ENCODE peak calls at places on chromosomes 7 and 10, in five cellular contexts. R is endodermal cell, O is heart right ventricle, N is suprapubic skin, U is K562. W is an unnamed sample.

GRCh38 chr10:48215148-48215982 is 59.1 kb downstream of the FRMPD2 start:
- DNase-seq in U (peak; percentile 79), O (no peak), N (no peak), R (peak; percentile 90), W (peak; percentile 59)

GRCh38 chr7:50832744-50833143 is 50.0 kb upstream of the GRB10 start:
- DNase-seq in O (no peak), R (no peak), N (no peak), U (no peak), W (peak; percentile 57)

GRCh38 chr10:44233561-44234470 is 151.1 kb downstream of the CXCL12 start:
- DNase-seq in U (peak; percentile 35), R (peak; percentile 95), N (no peak), O (peak; percentile 41), W (no peak)

GRCh38 chr7:5222861-5223411 is 32.9 kb downstream of the WIPI2 start:
- DNase-seq in N (no peak), R (no peak), U (no peak), O (no peak), W (no peak)

GRCh38 chr7:2736411-2736914 is 48.5 kb downstream of the AMZ1 start:
- DNase-seq in N (no peak), R (no peak), O (no peak), U (no peak), W (no peak)

GRCh38 chr7:101186839-101187448 is 6.9 kb upstream of the NAT16 start:
- DNase-seq in N (no peak), O (no peak), R (no peak), U (no peak), W (no peak)

GRCh38 chr10:59047180-59047579 is 129.3 kb upstream of the PHYHIPL start:
- DNase-seq in U (no peak), R (no peak), N (no peak), O (no peak), W (no peak)

GRCh38 chr7:3154881-3155494 is 111.3 kb upstream of the CARD11 start:
- DNase-seq in O (no peak), N (no peak), U (peak; percentile 53), R (peak; percentile 78), W (peak; percentile 42)

GRCh38 chr10:42874713-42875387 is 92.3 kb downstream of the BMS1 start:
- DNase-seq in N (no peak), O (no peak), R (peak; percentile 35), U (no peak), W (no peak)

GRCh38 chr10:42876476-42876875 is 93.9 kb downstream of the BMS1 start:
- DNase-seq in N (no peak), U (no peak), O (no peak), R (peak; percentile 24), W (no peak)

GRCh38 chr10:42875388-42875755 is 92.8 kb downstream of the BMS1 start:
- DNase-seq in U (no peak), R (no peak), O (no peak), N (no peak), W (no peak)

GRCh38 chr10:42876945-42877344 is 94.3 kb downstream of the BMS1 start:
- DNase-seq in O (no peak), N (no peak), U (no peak), R (peak; percentile 28), W (no peak)

DNA sequence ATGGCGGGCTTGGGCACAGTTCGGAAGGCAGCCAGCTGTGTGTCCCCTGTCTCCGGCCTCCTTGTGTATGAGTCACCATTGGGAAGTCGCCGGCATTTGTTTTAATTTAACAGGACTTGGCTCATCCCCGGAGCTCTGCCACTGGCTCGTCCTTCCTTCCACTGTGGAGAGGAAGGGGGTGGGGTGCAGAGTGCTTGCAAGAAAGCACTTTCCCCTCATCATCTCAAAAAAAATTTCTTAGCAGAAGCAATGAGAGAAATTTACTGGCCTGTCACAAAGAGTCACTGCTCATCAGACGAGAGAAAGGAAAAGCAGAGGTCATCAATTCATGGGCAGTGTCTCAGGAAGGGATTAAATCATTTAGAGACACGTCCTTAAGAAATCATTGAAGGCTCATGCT is 93.2 kb downstream of the BMS1 start:
- DNase-seq in O (no peak), R (peak; percentile 55), N (no peak), U (no peak), W (no peak)
- TF ChIP-seq CTCF in O (no peak), R (no peak), N (no peak), U (no peak), W (no peak)

DNA sequence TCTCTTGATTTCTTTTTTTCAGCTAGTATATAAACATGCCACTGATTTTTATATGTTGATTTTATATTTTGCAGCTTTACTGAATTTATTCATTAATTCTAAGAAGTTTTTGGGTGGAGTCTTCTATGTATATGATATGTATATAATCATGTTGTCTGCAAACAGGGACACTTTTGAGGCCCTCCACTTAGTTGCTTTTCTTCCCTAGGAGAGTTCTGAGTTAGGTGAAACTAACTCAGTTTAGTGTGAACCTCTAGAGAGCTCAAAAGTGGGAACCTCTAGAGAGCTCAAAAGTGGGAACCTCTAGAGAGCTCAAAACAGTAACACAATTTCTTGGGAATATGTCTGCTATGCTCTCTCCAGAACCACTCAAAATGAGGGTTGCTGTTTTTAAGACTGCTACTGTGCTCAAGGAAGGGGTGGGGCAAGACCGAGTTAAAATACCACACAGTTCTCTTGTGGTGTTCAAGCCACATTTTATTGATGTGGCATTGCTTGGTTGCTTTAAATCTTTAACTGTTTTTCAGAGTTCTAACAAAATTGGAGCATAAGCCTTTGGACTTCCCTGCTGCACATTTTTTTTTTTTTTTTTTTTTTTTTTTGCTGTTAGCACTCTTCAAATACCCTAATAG is 13.2 kb downstream of the CCDC7 start:
- DNase-seq in N (no peak), U (no peak), R (no peak), O (no peak), W (no peak)
- H3K27ac ChIP-seq in N (no peak overlapping the region), U (no peak overlapping the region), R (no peak overlapping the region), O (no peak overlapping the region), W (no peak overlapping the region)

DNA sequence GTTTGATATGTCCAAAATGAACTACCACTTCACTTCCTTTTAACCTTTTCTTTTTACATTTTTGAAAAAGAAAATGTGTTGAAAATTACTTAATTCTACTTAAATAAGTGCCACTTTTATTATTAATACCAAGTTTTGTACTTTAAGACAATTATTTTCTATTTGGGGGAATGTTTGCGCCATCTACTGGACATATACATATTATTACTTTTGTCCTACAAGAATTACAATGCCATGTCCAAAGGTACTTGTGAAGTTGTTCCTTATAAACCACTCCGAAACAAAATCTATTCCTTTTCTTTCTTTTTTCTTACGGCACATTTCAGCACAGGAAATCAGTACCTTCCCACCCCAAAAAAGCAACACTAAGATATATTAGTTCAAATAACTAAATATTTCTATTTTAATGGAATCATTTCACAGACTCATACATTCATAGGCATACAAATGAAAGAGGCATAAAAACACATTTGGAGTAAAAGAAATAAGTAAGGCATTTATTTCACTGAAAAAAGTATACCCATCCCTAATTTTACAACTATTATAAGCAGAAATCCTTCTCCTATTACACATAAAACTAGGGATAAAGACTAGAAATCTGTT is 169.9 kb downstream of the RNF133 start:
- DNase-seq in R (no peak), O (no peak), U (peak; percentile 30), N (no peak), W (peak; percentile 3)
- TF ChIP-seq CTCF in R (peak; percentile 79), O (peak; percentile 50), U (no peak), N (peak; percentile 22), W (peak; percentile 79)

GRCh38 chr10:127919418-127920191 is 12.7 kb downstream of the PTPRE start:
- DNase-seq in U (no peak), R (peak; percentile 70), N (no peak), O (no peak), W (peak; percentile 27)

GRCh38 chr10:127916826-127917225 is 9.9 kb downstream of the PTPRE start:
- DNase-seq in N (no peak), U (no peak), R (peak; percentile 69), O (no peak), W (no peak)

GRCh38 chr10:127920319-127921074 is 13.6 kb downstream of the PTPRE start:
- DNase-seq in O (no peak), U (no peak), R (no peak), N (no peak), W (no peak)

GRCh38 chr10:127921075-127921750 is 14.3 kb downstream of the PTPRE start:
- DNase-seq in O (no peak), N (no peak), U (no peak), R (peak; percentile 29), W (no peak)

DNA sequence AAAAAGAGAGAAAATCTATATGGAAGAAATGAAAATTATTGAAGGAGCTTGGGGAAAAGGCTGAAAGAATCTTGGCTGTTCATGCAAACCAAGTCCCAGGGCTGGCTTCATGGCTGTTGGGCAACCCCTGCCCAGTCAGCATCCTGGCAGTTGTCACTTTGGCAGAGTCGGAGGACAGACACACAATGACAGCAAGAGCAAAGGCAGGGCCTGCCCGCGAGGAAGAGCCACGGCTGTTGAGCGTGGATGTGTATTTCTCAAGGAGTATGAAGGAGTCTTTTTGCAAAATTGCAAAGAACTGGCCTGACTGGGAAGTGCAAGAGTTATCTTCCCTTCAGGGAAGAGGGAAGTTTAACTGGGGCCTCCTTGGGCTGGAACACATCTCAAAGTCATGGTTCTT is 11.7 kb downstream of the PTPRE start:
- DNase-seq in N (no peak), R (no peak), O (no peak), U (no peak), W (no peak)
- H3K27ac ChIP-seq in N (no peak overlapping the region), R (no peak overlapping the region), O (peak overlapping the region; percentile 84), U (no peak overlapping the region), W (peak overlapping the region; percentile 44)

GRCh38 chr10:34231441-34232180 is 583.5 kb downstream of the PARD3 start:
- DNase-seq in N (no peak), O (peak; percentile 13), U (no peak), R (no peak), W (no peak)
- TF ChIP-seq CTCF in N (no peak), O (no peak), U (no peak), R (no peak), W (no peak)